ENCODE peak calls at places on chromosomes 4 and X, in six cellular contexts. I is NCI-H460; K is activated CD8-positive, alpha-beta memory T cell treated with anti-CD3 and anti-CD28 coated beads, Interleukin-2, amount 50 U/mL, for 48 hours; Z is activated CD4-positive, alpha-beta T cell treated with anti-CD3 and anti-CD28 coated beads, Interleukin-2, amount 50 U/mL, for 48 hours; X is DMS79; Y is upper lobe of right lung. L is an unnamed sample.

GRCh38 chr4:77342170-77342810 is 185.3 kb downstream of the CCNG2 start:
- DNase-seq in I (no peak), K (no peak), Z (no peak), X (no peak), Y (no peak), L (no peak)

GRCh38 chr4:113069212-113069892 is 19.9 kb downstream of the ANK2 start:
- DNase-seq in I (no peak), K (no peak), Z (no peak), X (no peak), Y (no peak), L (no peak)

GRCh38 chr4:122796801-122797404 is 29.7 kb upstream of the FGF2 start:
- DNase-seq in I (no peak), K (no peak), Z (no peak), X (no peak), Y (no peak), L (no peak)

GRCh38 chr4:122086338-122086737 is 65.8 kb upstream of the BLTP1 start:
- DNase-seq in I (no peak), K (no peak), Z (no peak), X (no peak), Y (no peak), L (no peak)

GRCh38 chrX:15343075-15343476 is 7.8 kb upstream of the PIGA start:
- DNase-seq in I (peak; percentile 41), K (no peak), Z (no peak), X (no peak), Y (no peak), L (no peak)

GRCh38 chr4:87423313-87424031 is 1.1 kb downstream of the NUDT9 start:
- DNase-seq in I (no peak), K (no peak), Z (no peak), X (peak; percentile 11), Y (no peak), L (no peak)

GRCh38 chrX:107716816-107717700 is 58.5 kb downstream of the TSC22D3 start:
- DNase-seq in I (peak; percentile 92), K (peak; percentile 86), Z (peak; percentile 78), X (peak; percentile 21), Y (peak; percentile 90), L (peak; percentile 89)

GRCh38 chrX:153469811-153470410 is 465 bp downstream of the HAUS7 start:
- DNase-seq in I (no peak), K (peak; percentile 58), Z (peak; percentile 20), X (no peak), Y (no peak), L (no peak)

GRCh38 chr4:69096111-69096656 is at the start of gene UGT2B7:
- DNase-seq in I (no peak), K (no peak), Z (no peak), X (no peak), Y (no peak), L (no peak)

GRCh38 chr4:116015062-116015461 is 901.6 kb upstream of the NDST4 start:
- DNase-seq in I (no peak), K (no peak), Z (no peak), X (no peak), Y (no peak), L (no peak)

GRCh38 chrX:110394653-110395052 is 36.0 kb downstream of the RTL9 start:
- DNase-seq in I (no peak), K (no peak), Z (no peak), X (no peak), Y (no peak), L (no peak)

GRCh38 chr4:1713003-1713397 is 881 bp upstream of the SLBP start:
- DNase-seq in I (no peak), K (no peak), Z (no peak), X (no peak), Y (no peak), L (no peak)

GRCh38 chr4:113472864-113473263 is 288.7 kb downstream of the CAMK2D start:
- DNase-seq in I (no peak), K (no peak), Z (no peak), X (no peak), Y (no peak), L (no peak)

GRCh38 chr4:7960790-7961655 is 21.4 kb upstream of the AFAP1 start:
- DNase-seq in I (no peak), K (peak; percentile 87), Z (peak; percentile 81), X (peak; percentile 22), Y (no peak), L (peak; percentile 33)

GRCh38 chr4:41963105-41963504 is 18.5 kb upstream of the DCAF4L1 start:
- DNase-seq in I (peak; percentile 9), K (no peak), Z (no peak), X (no peak), Y (no peak), L (no peak)

GRCh38 chr4:158159054-158159717 is 13.6 kb downstream of the GASK1B start:
- DNase-seq in I (no peak), K (no peak), Z (no peak), X (no peak), Y (no peak), L (no peak)

GRCh38 chr4:184252136-184253071 is 34.7 kb upstream of the ENPP6 start:
- DNase-seq in I (no peak), K (no peak), Z (no peak), X (no peak), Y (no peak), L (no peak)

GRCh38 chr4:110926841-110927400 is 304.0 kb upstream of the PITX2 start:
- DNase-seq in I (no peak), K (no peak), Z (no peak), X (no peak), Y (no peak), L (no peak)

L was measured in ascending aorta.